ENCODE peak calls at places on chromosomes 16 and 17, in six cellular contexts. T, B, F, M, K and R are unnamed samples.

GRCh38 chr16:84498859-84499620 is 5.4 kb downstream of the MEAK7 start:
- DNase-seq in T (no peak), K (peak), B (no peak), M (no peak), F (no peak), R (peak)

GRCh38 chr17:83190601-83191387 is 111.4 kb downstream of the METRNL start:
- DNase-seq in K (peak), M (no peak), B (no peak), T (no peak), F (no peak), R (peak)

GRCh38 chr16:2388875-2389433 is 40.3 kb upstream of the CCNF start:
- DNase-seq in M (no peak), K (no peak), T (peak), B (no peak), F (no peak), R (no peak)

GRCh38 chr16:80666378-80667257 is 125.8 kb downstream of the DYNLRB2 start:
- DNase-seq in K (no peak), B (no peak), T (no peak), M (no peak), F (no peak), R (no peak)

GRCh38 chr16:12874135-12874534 is 27.3 kb upstream of the SHISA9 start:
- DNase-seq in M (no peak), K (no peak), B (no peak), T (peak), F (no peak), R (no peak)

GRCh38 chr16:54165174-54165911 is 121.2 kb downstream of the IRX3 start:
- DNase-seq in M (no peak), B (no peak), F (no peak), T (no peak), K (no peak), R (no peak)

GRCh38 chr17:79838541-79839274 is 532 bp downstream of the CBX4 start:
- DNase-seq in F (peak), M (no peak), K (no peak), T (peak), B (no peak), R (no peak)

GRCh38 chr16:11948819-11949218 is 7.0 kb upstream of the NPIPB2 start:
- DNase-seq in F (no peak), T (no peak), B (no peak), K (no peak), M (no peak), R (no peak)

GRCh38 chr16:88992351-88993005 is 15.5 kb upstream of the CBFA2T3 start:
- DNase-seq in F (no peak), B (no peak), M (no peak), K (no peak), T (no peak), R (no peak)

GRCh38 chr17:27989046-27989445 is 53.4 kb upstream of the NLK start:
- DNase-seq in M (no peak), T (peak), F (no peak), K (peak), B (no peak), R (no peak)

GRCh38 chr17:81681672-81682071 is 1.9 kb downstream of the ARL16 start:
- DNase-seq in M (no peak), B (no peak), K (no peak), F (no peak), T (no peak), R (no peak)

GRCh38 chr16:68539704-68540370 is 746 bp downstream of the ZFP90 start:
- DNase-seq in M (no peak), T (peak), B (no peak), F (peak), K (no peak), R (no peak)

GRCh38 chr16:23712976-23713375 is at the start of gene ERN2:
- DNase-seq in F (peak), K (no peak), B (no peak), T (no peak), M (no peak), R (no peak)

GRCh38 chr17:2940352-2940751 is 123.1 kb downstream of the OR1D5 start:
- DNase-seq in M (no peak), K (peak), F (no peak), T (no peak), B (peak), R (no peak)

GRCh38 chr17:55722016-55722706 is 503 bp downstream of the TMEM100 start:
- DNase-seq in M (no peak), T (peak), K (no peak), F (no peak), B (no peak), R (no peak)

GRCh38 chr16:27326251-27326650 is 12.5 kb downstream of the IL4R start:
- DNase-seq in M (no peak), B (no peak), T (no peak), K (no peak), F (no peak), R (no peak)

GRCh38 chr17:52145496-52145895 is 13.0 kb downstream of the CA10 start:
- DNase-seq in M (no peak), K (no peak), T (peak), F (no peak), B (no peak), R (no peak)

GRCh38 chr17:82332669-82333278 is 792 bp downstream of the SECTM1 start:
- DNase-seq in K (peak), F (no peak), M (no peak), B (no peak), T (peak), R (no peak)

GRCh38 chr16:21033707-21034106 is 116.9 kb downstream of the DNAH3 start:
- DNase-seq in B (no peak), T (no peak), F (no peak), M (no peak), K (no peak), R (no peak)

GRCh38 chr16:12157510-12158093 is 181.1 kb downstream of the SNX29 start:
- DNase-seq in K (no peak), F (no peak), M (no peak), B (no peak), T (peak), R (no peak)

GRCh38 chr17:6677158-6677831 is 25.7 kb downstream of the C17orf100 start:
- DNase-seq in M (no peak), T (peak), B (no peak), F (no peak), K (no peak), R (peak)

GRCh38 chr17:68356520-68356919 is 65.2 kb downstream of the ARSG start:
- DNase-seq in K (no peak), M (no peak), F (peak), B (no peak), T (no peak), R (no peak)

GRCh38 chr16:70685938-70686375 is at the start of gene MTSS2:
- DNase-seq in T (peak), M (no peak), K (no peak), F (no peak), B (peak), R (peak)

GRCh38 chr16:56013962-56014552 is 138.9 kb upstream of the CES5A start:
- DNase-seq in B (no peak), M (no peak), T (peak), K (no peak), F (peak), R (no peak)

GRCh38 chr17:37844158-37844976 is 79.8 kb upstream of the TBC1D3K start:
- DNase-seq in M (no peak), F (peak), K (no peak), B (no peak), T (peak), R (no peak)

GRCh38 chr17:4591529-4591928 is 7.2 kb downstream of the SMTNL2 start:
- DNase-seq in T (peak), K (no peak), M (no peak), B (no peak), F (no peak), R (no peak)

GRCh38 chr16:67546761-67547422 is 15.4 kb upstream of the CTCF start:
- DNase-seq in T (peak), F (peak), K (no peak), M (no peak), B (peak), R (no peak)

GRCh38 chr16:8572919-8573724 is 17.2 kb downstream of the TMEM114 start:
- DNase-seq in F (no peak), K (no peak), T (peak), M (no peak), B (no peak), R (no peak)

GRCh38 chr16:65672960-65673359 is 551.1 kb upstream of the CDH11 start:
- DNase-seq in B (no peak), T (peak), F (no peak), M (no peak), K (no peak), R (no peak)

GRCh38 chr16:87350681-87351319 is 32.8 kb downstream of the FBXO31 start:
- DNase-seq in B (no peak), M (no peak), T (peak), K (no peak), F (no peak), R (no peak)

GRCh38 chr17:68403122-68403521 is 54.2 kb downstream of the WIPI1 start:
- DNase-seq in T (no peak), B (no peak), K (no peak), F (no peak), M (no peak), R (no peak)

GRCh38 chr16:63337264-63337663 is 1301.0 kb upstream of the CDH8 start:
- DNase-seq in T (no peak), K (no peak), B (no peak), M (no peak), F (no peak), R (no peak)

GRCh38 chr17:40350410-40351184 is 13.9 kb downstream of the GJD3 start:
- DNase-seq in B (no peak), M (no peak), F (no peak), T (peak), K (no peak), R (no peak)

GRCh38 chr17:75010683-75011406 is 1.6 kb upstream of the MRPL58 start:
- DNase-seq in K (no peak), B (peak), T (peak), M (no peak), F (no peak), R (no peak)

GRCh38 chr16:68265078-68265925 is 976 bp downstream of the SLC7A6 start:
- DNase-seq in F (peak), T (peak), M (no peak), B (peak), K (no peak), R (no peak)

GRCh38 chr16:79599837-79600635 is 501 bp downstream of the MAF start:
- DNase-seq in B (peak), T (no peak), K (no peak), F (no peak), M (no peak), R (no peak)

GRCh38 chr17:42459983-42460300 is 1.3 kb downstream of the ATP6V0A1 start:
- DNase-seq in F (peak), K (no peak), M (no peak), B (no peak), T (peak), R (no peak)

GRCh38 chr16:4324871-4325740 is 9.2 kb downstream of the GLIS2 start:
- DNase-seq in K (peak), T (no peak), M (no peak), F (peak), B (no peak), R (no peak)
- TF ChIP-seq CTCF in K (no peak), T (no peak), M (no peak), F (no peak), B (no peak), R (no peak)

GRCh38 chr17:57835333-57835900 is 14.4 kb downstream of the MRPS23 start:
- DNase-seq in M (no peak), K (no peak), B (no peak), F (no peak), T (no peak), R (no peak)

GRCh38 chr17:57832299-57832698 is 17.5 kb downstream of the MRPS23 start:
- DNase-seq in K (no peak), B (no peak), T (no peak), M (no peak), F (no peak), R (no peak)

GRCh38 chr17:57832711-57833596 is 16.9 kb downstream of the MRPS23 start:
- DNase-seq in F (peak), T (peak), B (peak), M (no peak), K (no peak), R (no peak)

GRCh38 chr17:57833597-57833939 is 16.3 kb downstream of the MRPS23 start:
- DNase-seq in T (no peak), F (no peak), K (no peak), B (no peak), M (no peak), R (no peak)

GRCh38 chr17:57834146-57834741 is 15.6 kb downstream of the MRPS23 start:
- DNase-seq in K (no peak), M (no peak), B (peak), T (no peak), F (no peak), R (no peak)
- TF ChIP-seq CTCF in K (no peak), M (no peak), B (no peak), T (peak), F (no peak), R (no peak)

DNA sequence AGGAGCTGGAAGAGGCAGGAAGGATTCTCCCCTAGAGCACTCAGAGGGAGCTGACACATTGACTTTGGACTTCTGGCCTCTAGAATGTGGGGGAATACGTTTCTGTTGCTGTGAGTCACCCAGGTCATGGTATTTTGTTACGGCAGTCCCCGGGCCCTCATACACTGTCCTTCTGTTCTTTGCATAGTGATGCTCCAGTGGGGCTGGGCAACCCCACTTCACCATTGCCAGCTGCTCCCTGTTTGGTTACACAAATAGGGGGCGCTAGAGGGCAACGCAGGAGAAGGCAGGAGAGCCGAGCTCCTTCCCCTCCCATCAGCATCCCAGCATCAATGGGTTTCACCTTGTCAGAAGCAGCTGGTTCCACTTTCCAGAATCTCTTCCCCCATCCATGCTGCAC is 257.7 kb upstream of the FOXF1 start:
- DNase-seq in T (peak), B (no peak), F (no peak), M (no peak), K (no peak), R (no peak)
- TF ChIP-seq CTCF in T (peak), B (no peak), F (peak), M (peak), K (peak), R (peak)

GRCh38 chr16:30668393-30668792 is 10.2 kb downstream of the FBRS start:
- DNase-seq in B (no peak), K (no peak), M (no peak), F (no peak), T (no peak), R (no peak)

GRCh38 chr16:30667361-30667905 is 9.2 kb downstream of the FBRS start:
- DNase-seq in K (no peak), T (no peak), F (no peak), B (no peak), M (no peak), R (no peak)

GRCh38 chr16:30666681-30667080 is 8.4 kb downstream of the FBRS start:
- DNase-seq in F (no peak), T (peak), B (no peak), M (no peak), K (no peak), R (no peak)

GRCh38 chr16:30669026-30670000 is 11.1 kb downstream of the FBRS start:
- DNase-seq in B (no peak), K (no peak), F (no peak), T (no peak), M (no peak), R (no peak)

DNA sequence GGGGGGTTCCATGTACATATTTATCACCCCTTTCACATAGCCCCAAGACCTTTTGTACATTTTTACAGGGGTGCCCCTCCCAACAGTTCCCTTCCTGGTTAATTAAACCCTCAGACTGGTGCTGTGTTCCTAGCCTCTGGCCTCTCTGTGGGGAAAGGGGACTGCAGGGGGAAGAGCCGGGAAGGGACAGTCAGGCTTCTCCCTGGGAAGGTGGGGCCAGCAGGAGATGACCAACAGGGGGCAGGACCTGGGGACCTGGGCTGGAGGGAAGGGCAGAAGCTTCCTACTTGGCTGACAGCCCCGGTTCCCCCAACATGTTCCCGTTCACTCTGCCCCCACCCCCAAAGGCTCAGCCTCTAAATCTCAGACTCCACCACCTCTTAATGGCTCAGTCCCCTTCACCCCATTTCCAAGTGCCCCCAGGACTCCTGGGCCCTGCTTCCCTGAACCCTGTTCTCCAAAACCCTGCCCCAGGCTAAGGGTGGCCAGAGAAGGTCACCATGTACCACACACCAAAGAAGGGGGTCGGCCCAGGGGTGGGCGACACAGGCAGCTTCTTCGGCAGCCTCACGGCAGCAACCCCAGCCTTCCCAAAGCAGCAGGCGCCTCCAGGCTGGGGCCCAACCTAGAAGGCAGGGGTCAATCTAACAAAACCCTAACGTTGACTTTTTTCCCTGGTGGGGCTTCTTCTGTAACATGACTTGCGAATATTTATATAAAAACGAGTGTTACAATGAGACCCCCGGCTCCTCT is 12.0 kb downstream of the FBRS start:
- DNase-seq in K (no peak), B (no peak), M (no peak), F (no peak), T (no peak), R (no peak)
- TF ChIP-seq CTCF in K (no peak), B (no peak), M (no peak), F (peak), T (no peak), R (peak)

GRCh38 chr17:64074704-64075484 is 54.5 kb upstream of the ICAM2 start:
- DNase-seq in T (peak), F (no peak), K (no peak), M (no peak), B (no peak), R (no peak)
- TF ChIP-seq CTCF in T (no peak), F (no peak), K (no peak), M (no peak), B (no peak), R (no peak)